ENCODE peak calls at places on chromosomes 2 and 18, in nine cellular contexts. R is mucosa of descending colon, W is RWPE2, C is K562, V is GM12865, A is bronchial epithelial cell, H is fibroblast of pulmonary artery, L is fibroblast of mammary gland, N is neural progenitor cell. D is an unnamed sample.

GRCh38 chr18:824179-824578 is 12.1 kb upstream of the YES1 start:
- DNase-seq in N (no peak), R (no peak), V (no peak), H (peak), A (peak), L (no peak), C (no peak), W (no peak), D (peak)

GRCh38 chr2:222915092-222915957 is 54.5 kb downstream of the ACSL3 start:
- DNase-seq in V (peak), N (no peak), C (no peak), H (peak), W (no peak), L (peak), R (no peak), A (peak), D (peak)

GRCh38 chr2:14094592-14094991 is 537.9 kb upstream of the LRATD1 start:
- DNase-seq in R (no peak), V (no peak), C (no peak), L (no peak), A (peak), W (no peak), H (no peak), N (no peak), D (no peak)

GRCh38 chr2:215410932-215411285 is 25.0 kb downstream of the FN1 start:
- DNase-seq in C (no peak), R (no peak), V (no peak), A (peak), H (peak), L (peak), W (no peak), N (no peak), D (peak)

GRCh38 chr2:21406983-21407382 is 283.2 kb downstream of the TDRD15 start:
- DNase-seq in W (no peak), V (no peak), N (no peak), A (no peak), L (no peak), C (no peak), H (no peak), R (no peak), D (no peak)

GRCh38 chr18:76306685-76307292 is 188.3 kb downstream of the ZNF516 start:
- DNase-seq in C (no peak), N (peak), L (no peak), A (no peak), V (peak), R (no peak), H (no peak), W (no peak), D (no peak)

GRCh38 chr18:48541026-48541746 is 2.4 kb downstream of the CTIF start:
- DNase-seq in R (peak), L (peak), W (no peak), V (peak), C (peak), N (peak), A (peak), H (peak), D (peak)

GRCh38 chr2:121014876-121015275 is 270.1 kb downstream of the TFCP2L1 start:
- DNase-seq in L (no peak), H (no peak), C (no peak), V (no peak), A (no peak), N (no peak), R (no peak), W (no peak), D (no peak)

GRCh38 chr18:75133721-75134645 is 75.0 kb downstream of the PTGR3 start:
- DNase-seq in W (no peak), H (no peak), N (no peak), V (no peak), C (no peak), L (no peak), A (no peak), R (no peak), D (no peak)

GRCh38 chr2:240922982-240923537 is 16.9 kb downstream of the CROCC2 start:
- DNase-seq in A (no peak), N (no peak), C (no peak), W (peak), V (no peak), H (no peak), R (peak), L (no peak), D (no peak)

GRCh38 chr2:71068218-71069035 is at the start of gene NAGK:
- DNase-seq in C (peak), N (peak), W (peak), H (peak), R (peak), V (peak), L (peak), A (peak), D (peak)
- TF ChIP-seq CTCF in C (no peak), N (no peak), W (no peak), H (no peak), R (no peak), V (no peak), L (no peak), A (peak), D (no peak)

DNA sequence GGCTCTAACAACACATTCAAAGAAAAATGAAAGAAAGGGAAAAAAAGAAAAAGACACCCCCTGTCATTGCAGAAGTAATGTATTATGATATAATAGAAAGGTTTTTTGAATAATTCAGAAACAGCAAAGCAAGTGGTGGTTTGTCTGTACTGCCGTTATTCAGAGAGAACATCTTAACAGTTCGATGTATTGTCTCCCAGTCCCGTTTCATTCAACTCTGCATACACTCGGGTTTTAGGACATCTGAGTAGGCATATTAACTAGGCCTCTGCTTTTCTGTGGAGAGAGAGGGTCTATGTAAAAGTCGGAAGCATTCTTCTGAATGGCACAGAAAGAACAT is 77.6 kb upstream of the TXNDC2 start:
- DNase-seq in R (no peak), L (no peak), V (no peak), W (no peak), C (no peak), H (no peak), N (no peak), A (no peak), D (no peak)
- H3K4me3 ChIP-seq in R (no peak), L (no peak), V (no peak), W (no peak), C (no peak), H (no peak), N (no peak), A (no peak), D (no peak)

GRCh38 chr2:238117199-238118154 is 17.3 kb downstream of the ESPNL start:
- DNase-seq in H (no peak), A (peak), N (no peak), L (peak), V (no peak), R (peak), W (no peak), C (no peak), D (no peak)
- TF ChIP-seq CTCF in H (no peak), A (no peak), N (no peak), L (no peak), V (no peak), R (no peak), W (no peak), C (no peak), D (no peak)

GRCh38 chr2:44291281-44292248 is 16.3 kb downstream of the SLC3A1 start:
- DNase-seq in V (peak), A (peak), H (peak), N (peak), R (peak), L (peak), C (peak), W (no peak), D (peak)
- H3K4me3 ChIP-seq in V (no peak), A (no peak), H (no peak), N (no peak), R (no peak), L (no peak), C (no peak), W (no peak), D (no peak)

GRCh38 chr2:228642861-228643260 is 461.4 kb upstream of the SPHKAP start:
- DNase-seq in N (no peak), W (no peak), L (no peak), A (no peak), V (no peak), C (no peak), H (no peak), R (no peak), D (no peak)
- TF ChIP-seq CTCF in N (no peak), W (no peak), L (no peak), A (no peak), V (no peak), C (no peak), H (no peak), R (no peak), D (no peak)

DNA sequence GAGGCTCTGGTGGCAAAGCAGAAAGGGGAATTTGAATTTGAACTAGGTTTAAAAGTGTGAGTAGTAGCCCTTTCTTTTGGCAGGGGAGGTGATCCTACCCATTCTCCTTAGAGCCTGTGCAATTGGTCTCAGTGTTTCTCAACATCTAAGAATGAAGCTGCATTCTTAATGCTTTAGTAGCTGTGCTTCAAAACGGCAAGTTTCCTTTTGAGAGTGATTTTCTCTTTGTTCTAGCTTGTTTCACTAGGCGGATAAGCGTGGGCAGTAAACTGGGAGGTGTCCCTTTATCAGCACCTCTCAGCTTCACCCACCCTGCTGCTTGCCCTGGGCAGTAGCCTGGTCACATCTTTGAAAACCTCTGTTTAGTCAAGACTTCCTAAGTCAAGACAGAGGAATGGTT is 6.7 kb downstream of the CRIM1 start:
- DNase-seq in A (peak), V (no peak), W (no peak), C (no peak), H (peak), N (no peak), L (peak), R (no peak), D (peak)
- H3K4me3 ChIP-seq in A (no peak), V (no peak), W (no peak), C (no peak), H (no peak), N (no peak), L (no peak), R (no peak), D (no peak)

GRCh38 chr2:26421961-26422360 is 20.2 kb downstream of the DRC1 start:
- DNase-seq in N (no peak), L (no peak), C (no peak), H (no peak), W (no peak), V (no peak), A (no peak), R (no peak), D (no peak)

GRCh38 chr2:26422947-26423629 is 21.4 kb downstream of the DRC1 start:
- DNase-seq in V (no peak), C (no peak), W (no peak), L (no peak), A (no peak), H (no peak), N (no peak), R (no peak), D (no peak)

GRCh38 chr2:26429779-26430654 is 28.3 kb downstream of the DRC1 start:
- DNase-seq in C (no peak), R (no peak), L (no peak), V (no peak), H (no peak), A (no peak), W (no peak), N (no peak), D (peak)

GRCh38 chr2:26423750-26424149 is 22.0 kb downstream of the DRC1 start:
- DNase-seq in W (no peak), A (no peak), N (no peak), V (no peak), H (no peak), C (no peak), L (no peak), R (no peak), D (no peak)

GRCh38 chr2:26424211-26424610 is 22.5 kb downstream of the DRC1 start:
- DNase-seq in R (no peak), A (no peak), H (no peak), L (no peak), C (no peak), N (no peak), V (no peak), W (no peak), D (no peak)
- TF ChIP-seq CTCF in R (no peak), A (no peak), H (no peak), L (no peak), C (no peak), N (no peak), V (no peak), W (no peak), D (no peak)

DNA sequence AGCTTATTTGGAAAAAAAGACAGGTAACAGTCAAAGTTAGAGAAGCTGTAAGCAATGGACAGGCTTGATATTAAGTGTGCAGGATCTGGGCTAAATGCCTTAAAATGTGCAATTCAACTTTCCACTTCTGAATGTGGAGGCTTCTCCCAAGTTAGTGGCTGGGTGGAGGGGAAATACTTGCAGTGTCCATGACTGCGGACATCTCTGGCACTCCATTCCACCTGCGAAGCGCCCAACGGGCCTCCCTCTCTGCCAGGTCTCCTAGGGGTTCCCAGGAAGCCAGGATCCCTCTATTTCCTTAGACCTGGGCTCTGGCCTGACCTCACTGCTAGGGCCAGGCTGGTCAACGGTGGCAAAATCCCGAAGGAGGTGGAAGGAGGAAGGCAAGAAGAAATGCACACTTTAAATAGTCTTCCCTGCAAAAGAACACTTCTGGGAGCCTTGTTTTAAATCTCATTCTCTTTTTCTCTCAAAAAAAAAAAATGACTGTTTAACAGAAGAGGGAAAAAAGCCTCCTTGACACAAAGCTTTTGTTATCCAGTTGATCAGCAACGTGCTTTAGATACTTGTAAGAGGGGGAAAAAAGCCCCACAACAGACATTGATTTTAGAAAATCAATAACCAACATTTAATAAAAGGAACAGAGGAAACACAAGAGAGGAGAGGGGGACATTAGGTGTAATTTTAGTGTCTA is 5.0 kb downstream of the ZEB2 start:
- DNase-seq in V (no peak), N (no peak), W (no peak), H (no peak), A (no peak), R (no peak), L (no peak), C (no peak), D (no peak)
- H3K4me3 ChIP-seq in V (no peak), N (peak), W (no peak), H (peak), A (no peak), R (no peak), L (peak), C (peak), D (peak)

DNA sequence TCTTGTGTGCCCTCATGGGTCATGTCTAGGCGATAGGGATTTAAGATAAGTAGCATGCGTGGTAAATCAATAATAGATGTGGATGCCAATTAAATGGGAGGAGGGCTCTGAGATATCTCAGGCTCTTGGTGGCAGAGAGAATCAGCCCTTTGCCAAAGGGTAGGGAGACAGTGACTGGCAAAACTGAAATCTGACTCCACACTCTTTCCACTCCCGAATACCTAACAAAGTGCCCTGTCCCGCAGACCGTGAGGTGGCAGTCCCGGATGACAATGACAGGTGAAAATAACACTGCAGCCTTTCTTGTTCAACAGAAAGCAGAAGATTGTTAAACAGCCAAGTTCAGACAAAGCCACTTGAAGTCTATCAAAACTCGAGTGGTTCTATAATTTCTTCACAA is 47.0 kb downstream of the C2orf76 start:
- DNase-seq in A (no peak), H (no peak), W (no peak), R (no peak), C (no peak), L (no peak), V (no peak), N (no peak), D (no peak)
- TF ChIP-seq CTCF in A (no peak), H (no peak), W (no peak), R (no peak), C (no peak), L (no peak), V (no peak), N (no peak), D (no peak)

GRCh38 chr2:205868773-205869333 is 186.6 kb downstream of the NRP2 start:
- DNase-seq in A (peak), L (peak), C (no peak), R (no peak), H (peak), V (peak), W (no peak), N (no peak), D (peak)
- H3K4me3 ChIP-seq in A (no peak), L (no peak), C (no peak), R (no peak), H (no peak), V (no peak), W (no peak), N (no peak), D (no peak)

D was measured in choroid plexus epithelial cell.